ENCODE peak calls at places on chromosome 13, in four cellular contexts. One of them, this sample, is unnamed.

GRCh38 chr13:40961826-40962225 is 57.3 kb downstream of the ELF1 start:
- DNase-seq in kidney epithelial cell: no peak
- DNase-seq in mucosa of descending colon: no peak
- DNase-seq in AG10803: no peak
- DNase-seq in this sample: no peak

GRCh38 chr13:46181799-46182490 is at the start of gene LCP1:
- DNase-seq in mucosa of descending colon: no peak
- DNase-seq in AG10803: no peak
- DNase-seq in kidney epithelial cell: no peak
- DNase-seq in this sample: no peak

GRCh38 chr13:33206425-33206824 is 79.1 kb downstream of the STARD13 start:
- DNase-seq in AG10803: peak
- DNase-seq in kidney epithelial cell: no peak
- DNase-seq in mucosa of descending colon: no peak
- DNase-seq in this sample: no peak

GRCh38 chr13:102002271-102002670 is 399.6 kb downstream of the FGF14 start:
- DNase-seq in mucosa of descending colon: no peak
- DNase-seq in kidney epithelial cell: no peak
- DNase-seq in AG10803: no peak
- DNase-seq in this sample: no peak

GRCh38 chr13:23445794-23446193 is 12.3 kb upstream of the SACS start:
- DNase-seq in AG10803: no peak
- DNase-seq in kidney epithelial cell: no peak
- DNase-seq in mucosa of descending colon: no peak
- DNase-seq in this sample: no peak

GRCh38 chr13:33233547-33233946 is 52.0 kb downstream of the STARD13 start:
- DNase-seq in AG10803: no peak
- DNase-seq in mucosa of descending colon: no peak
- DNase-seq in kidney epithelial cell: no peak
- DNase-seq in this sample: no peak

GRCh38 chr13:72004236-72004635 is 137.2 kb upstream of the DACH1 start:
- DNase-seq in kidney epithelial cell: no peak
- DNase-seq in AG10803: no peak
- DNase-seq in mucosa of descending colon: no peak
- DNase-seq in this sample: no peak

GRCh38 chr13:98495627-98496238 is 81.2 kb downstream of the STK24 start:
- DNase-seq in kidney epithelial cell: no peak
- DNase-seq in AG10803: peak
- DNase-seq in mucosa of descending colon: no peak
- DNase-seq in this sample: no peak

GRCh38 chr13:106133025-106133424 is 402.4 kb downstream of the EFNB2 start:
- DNase-seq in mucosa of descending colon: no peak
- DNase-seq in kidney epithelial cell: no peak
- DNase-seq in AG10803: peak
- DNase-seq in this sample: peak

GRCh38 chr13:29595380-29596063 is at the start of gene SLC7A1:
- DNase-seq in kidney epithelial cell: peak
- DNase-seq in AG10803: peak
- DNase-seq in mucosa of descending colon: peak
- DNase-seq in this sample: no peak

GRCh38 chr13:44549461-44549860 is 26.7 kb downstream of the TSC22D1 start:
- DNase-seq in kidney epithelial cell: no peak
- DNase-seq in mucosa of descending colon: no peak
- DNase-seq in AG10803: no peak
- DNase-seq in this sample: no peak

GRCh38 chr13:20553309-20553708 is 13.6 kb upstream of the IFT88 start:
- DNase-seq in mucosa of descending colon: no peak
- DNase-seq in AG10803: peak
- DNase-seq in kidney epithelial cell: no peak
- DNase-seq in this sample: no peak

GRCh38 chr13:113272791-113273190 is 24.2 kb upstream of the LAMP1 start:
- DNase-seq in kidney epithelial cell: no peak
- DNase-seq in mucosa of descending colon: no peak
- DNase-seq in AG10803: no peak
- DNase-seq in this sample: no peak

GRCh38 chr13:31035162-31035951 is 102.9 kb downstream of the TEX26 start:
- DNase-seq in mucosa of descending colon: no peak
- DNase-seq in AG10803: peak
- DNase-seq in kidney epithelial cell: no peak
- DNase-seq in this sample: no peak

GRCh38 chr13:37109080-37109678 is 3.7 kb upstream of the CSNK1A1L start:
- DNase-seq in mucosa of descending colon: no peak
- DNase-seq in kidney epithelial cell: no peak
- DNase-seq in AG10803: peak
- DNase-seq in this sample: no peak

GRCh38 chr13:87677334-87678234 is 6.4 kb downstream of the SLITRK5 start:
- DNase-seq in AG10803: no peak
- DNase-seq in mucosa of descending colon: peak
- DNase-seq in kidney epithelial cell: no peak
- DNase-seq in this sample: no peak

GRCh38 chr13:30805603-30806011 is 70.3 kb downstream of the ALOX5AP start:
- DNase-seq in AG10803: no peak
- DNase-seq in kidney epithelial cell: no peak
- DNase-seq in mucosa of descending colon: no peak
- DNase-seq in this sample: no peak

GRCh38 chr13:27371932-27372331 is 52.5 kb upstream of the GTF3A start:
- DNase-seq in mucosa of descending colon: peak
- DNase-seq in kidney epithelial cell: no peak
- DNase-seq in AG10803: no peak
- DNase-seq in this sample: no peak

GRCh38 chr13:94308808-94309207 is 170.7 kb downstream of the DCT start:
- DNase-seq in mucosa of descending colon: no peak
- DNase-seq in AG10803: no peak
- DNase-seq in kidney epithelial cell: no peak
- DNase-seq in this sample: no peak

GRCh38 chr13:24618219-24618955 is 61.8 kb upstream of the ATP12A start:
- DNase-seq in mucosa of descending colon: no peak
- DNase-seq in kidney epithelial cell: no peak
- DNase-seq in AG10803: no peak
- DNase-seq in this sample: no peak

GRCh38 chr13:47794963-47795362 is 206.1 kb downstream of the SUCLA2 start:
- DNase-seq in kidney epithelial cell: no peak
- DNase-seq in mucosa of descending colon: no peak
- DNase-seq in AG10803: peak
- DNase-seq in this sample: no peak

GRCh38 chr13:44243198-44243852 is 130.3 kb upstream of the SERP2 start:
- DNase-seq in mucosa of descending colon: no peak
- DNase-seq in kidney epithelial cell: peak
- DNase-seq in AG10803: peak
- DNase-seq in this sample: no peak

GRCh38 chr13:74128171-74128767 is 5.9 kb downstream of the KLF12 start:
- DNase-seq in AG10803: peak
- DNase-seq in kidney epithelial cell: no peak
- DNase-seq in mucosa of descending colon: no peak
- DNase-seq in this sample: no peak

GRCh38 chr13:34657716-34658115 is 284.4 kb upstream of the NBEA start:
- DNase-seq in AG10803: peak
- DNase-seq in mucosa of descending colon: no peak
- DNase-seq in kidney epithelial cell: peak
- DNase-seq in this sample: peak

GRCh38 chr13:38641164-38641948 is 45.5 kb upstream of the FREM2 start:
- DNase-seq in mucosa of descending colon: no peak
- DNase-seq in AG10803: peak
- DNase-seq in kidney epithelial cell: no peak
- DNase-seq in this sample: no peak

GRCh38 chr13:42883771-42884170 is 102.4 kb downstream of the FAM216B start:
- DNase-seq in mucosa of descending colon: no peak
- DNase-seq in kidney epithelial cell: no peak
- DNase-seq in AG10803: peak
- DNase-seq in this sample: no peak

GRCh38 chr13:46641274-46642081 is 88.5 kb downstream of the LRCH1 start:
- DNase-seq in kidney epithelial cell: no peak
- DNase-seq in AG10803: no peak
- DNase-seq in mucosa of descending colon: no peak
- DNase-seq in this sample: no peak

GRCh38 chr13:108120332-108120731 is 95.0 kb downstream of the LIG4 start:
- DNase-seq in kidney epithelial cell: no peak
- DNase-seq in mucosa of descending colon: no peak
- DNase-seq in AG10803: no peak
- DNase-seq in this sample: no peak

GRCh38 chr13:28531195-28531955 is 36.4 kb upstream of the FLT1 start:
- DNase-seq in mucosa of descending colon: peak
- DNase-seq in kidney epithelial cell: no peak
- DNase-seq in AG10803: peak
- DNase-seq in this sample: no peak

GRCh38 chr13:28532226-28533048 is 37.5 kb upstream of the FLT1 start:
- DNase-seq in kidney epithelial cell: no peak
- DNase-seq in AG10803: no peak
- DNase-seq in mucosa of descending colon: peak
- DNase-seq in this sample: no peak

GRCh38 chr13:28530729-28531194 is 35.8 kb upstream of the FLT1 start:
- DNase-seq in AG10803: peak
- DNase-seq in mucosa of descending colon: no peak
- DNase-seq in kidney epithelial cell: no peak
- DNase-seq in this sample: no peak

GRCh38 chr13:28533049-28533436 is 38.1 kb upstream of the FLT1 start:
- DNase-seq in mucosa of descending colon: no peak
- DNase-seq in kidney epithelial cell: no peak
- DNase-seq in AG10803: no peak
- DNase-seq in this sample: no peak

DNA sequence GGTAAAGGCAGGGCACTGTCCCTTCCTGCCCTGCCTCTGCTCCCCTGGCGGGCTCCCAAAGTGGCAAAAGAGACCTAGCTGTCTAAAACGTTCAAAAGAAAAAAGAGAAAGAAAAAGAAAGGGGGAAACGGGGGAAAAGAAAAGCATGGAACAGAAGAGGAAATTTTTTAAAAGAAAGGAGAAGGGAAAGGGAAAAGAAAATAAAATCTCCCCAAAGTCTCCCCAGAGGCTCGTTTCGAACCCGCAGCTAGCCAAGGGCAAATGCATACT is 37.0 kb upstream of the FLT1 start:
- DNase-seq in AG10803: no peak
- DNase-seq in kidney epithelial cell: no peak
- DNase-seq in mucosa of descending colon: no peak
- DNase-seq in this sample: no peak
- H3K4me3 ChIP-seq in AG10803: peak
- H3K4me3 ChIP-seq in kidney epithelial cell: peak
- H3K4me3 ChIP-seq in mucosa of descending colon: no peak
- H3K4me3 ChIP-seq in this sample: peak

DNA sequence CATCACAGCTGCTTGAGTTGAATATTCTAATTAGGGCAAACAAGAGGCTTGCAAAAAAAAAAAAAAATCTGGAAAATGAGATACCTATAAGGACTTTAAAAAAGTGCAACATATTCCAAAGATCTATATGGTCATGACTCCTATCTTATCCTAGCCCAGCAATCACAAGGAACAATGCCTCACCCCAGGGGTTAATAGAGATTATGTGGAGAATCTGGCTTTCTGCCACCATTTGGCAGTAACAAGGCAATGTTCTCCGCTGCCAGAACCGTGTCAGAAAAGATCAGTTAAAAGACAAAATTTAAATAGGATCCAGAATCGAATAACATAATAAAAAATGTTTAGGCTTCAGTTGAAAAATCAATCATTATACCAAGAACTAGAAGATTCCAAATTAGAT is 1643.2 kb upstream of the PRR20A start:
- DNase-seq in mucosa of descending colon: no peak
- DNase-seq in kidney epithelial cell: no peak
- DNase-seq in AG10803: no peak
- DNase-seq in this sample: no peak
- H3K4me3 ChIP-seq in mucosa of descending colon: no peak
- H3K4me3 ChIP-seq in kidney epithelial cell: no peak
- H3K4me3 ChIP-seq in AG10803: no peak
- H3K4me3 ChIP-seq in this sample: no peak

DNA sequence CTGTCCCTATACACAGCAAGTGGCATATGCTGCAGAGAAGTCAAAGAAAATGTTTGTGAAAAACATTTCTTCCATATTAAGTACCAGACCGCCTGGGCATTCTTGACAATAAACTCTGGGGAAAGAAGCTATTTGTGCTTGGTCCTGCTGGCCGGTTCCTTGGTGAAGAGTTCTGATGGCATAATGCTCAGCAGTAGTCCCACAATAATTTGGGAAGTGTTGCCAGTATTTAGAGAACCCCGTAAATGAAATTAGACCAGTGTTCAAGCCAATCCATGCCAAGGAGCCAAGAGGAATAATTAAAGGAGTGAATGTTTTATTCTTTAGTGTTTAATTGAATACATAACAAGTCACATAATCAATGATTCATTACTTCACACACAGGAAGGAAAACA is 6.3 kb downstream of the KCTD12 start:
- DNase-seq in mucosa of descending colon: no peak
- DNase-seq in AG10803: no peak
- DNase-seq in kidney epithelial cell: no peak
- DNase-seq in this sample: no peak
- H3K4me3 ChIP-seq in mucosa of descending colon: no peak
- H3K4me3 ChIP-seq in AG10803: peak
- H3K4me3 ChIP-seq in kidney epithelial cell: no peak
- H3K4me3 ChIP-seq in this sample: no peak

GRCh38 chr13:67145950-67146349 is 84.2 kb downstream of the PCDH9 start:
- DNase-seq in AG10803: no peak
- DNase-seq in mucosa of descending colon: no peak
- DNase-seq in kidney epithelial cell: no peak
- DNase-seq in this sample: no peak

GRCh38 chr13:67150608-67151007 is 79.5 kb downstream of the PCDH9 start:
- DNase-seq in mucosa of descending colon: no peak
- DNase-seq in kidney epithelial cell: no peak
- DNase-seq in AG10803: no peak
- DNase-seq in this sample: no peak

GRCh38 chr13:67148219-67148583 is 81.9 kb downstream of the PCDH9 start:
- DNase-seq in mucosa of descending colon: no peak
- DNase-seq in kidney epithelial cell: peak
- DNase-seq in AG10803: peak
- DNase-seq in this sample: no peak

GRCh38 chr13:67146523-67147130 is 83.5 kb downstream of the PCDH9 start:
- DNase-seq in kidney epithelial cell: no peak
- DNase-seq in mucosa of descending colon: no peak
- DNase-seq in AG10803: no peak
- DNase-seq in this sample: no peak

DNA sequence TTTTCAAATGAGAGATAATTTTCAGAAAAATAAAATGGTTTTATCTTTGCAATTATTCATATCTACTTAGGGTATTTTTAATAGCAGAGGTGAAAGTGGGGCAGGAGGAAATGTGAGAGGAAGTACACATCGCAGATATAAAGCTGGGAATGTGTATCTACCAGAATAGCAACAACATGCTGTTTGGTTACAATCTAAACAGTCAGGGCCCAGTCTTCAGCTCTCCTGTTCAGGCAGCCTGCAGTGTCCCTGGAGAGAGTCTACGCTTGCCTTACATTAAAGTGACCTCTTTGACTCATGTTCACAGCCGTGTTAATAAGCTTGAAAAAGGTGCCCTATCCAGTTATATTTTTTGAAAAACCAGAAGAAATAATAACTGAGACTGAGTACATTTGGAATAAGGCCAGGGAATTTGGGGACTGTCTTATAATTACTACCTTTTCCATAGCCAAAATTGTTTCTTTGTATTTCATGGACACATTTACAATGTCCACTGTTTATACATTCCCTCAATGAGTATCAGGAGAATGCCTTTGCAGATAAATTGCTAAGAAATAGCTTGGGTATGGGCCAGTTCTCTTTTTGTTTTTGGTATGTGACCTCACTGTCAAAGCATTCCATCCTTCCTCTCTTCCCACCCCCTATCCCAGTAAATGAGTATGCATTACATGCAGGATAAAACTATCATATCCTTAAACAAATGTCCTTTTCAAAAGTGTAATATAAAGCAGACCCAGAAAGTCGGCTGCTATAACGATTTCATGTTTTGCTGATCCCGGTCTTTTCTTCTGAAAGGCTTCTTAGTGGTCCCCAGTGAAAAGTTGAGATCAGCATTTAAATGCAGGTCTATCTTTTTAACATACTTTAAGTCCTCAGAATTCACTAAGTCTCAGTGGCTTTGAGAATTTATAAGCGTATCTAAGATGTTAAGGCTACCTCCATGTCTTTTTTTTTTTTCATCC is 82.6 kb downstream of the PCDH9 start:
- DNase-seq in kidney epithelial cell: peak
- DNase-seq in AG10803: peak
- DNase-seq in mucosa of descending colon: no peak
- DNase-seq in this sample: peak
- H3K4me3 ChIP-seq in kidney epithelial cell: no peak
- H3K4me3 ChIP-seq in AG10803: no peak
- H3K4me3 ChIP-seq in mucosa of descending colon: no peak
- H3K4me3 ChIP-seq in this sample: no peak